ENCODE peak calls at places on chromosomes 1 and 21, in four cellular contexts. B, V, D and K are unnamed samples.

GRCh38 chr1:156705918-156706646 is 699 bp upstream of the CRABP2 start:
- DNase-seq in B (peak), D (no peak), V (peak), K (peak)

GRCh38 chr1:198155253-198155652 is 1.5 kb upstream of the NEK7 start:
- DNase-seq in V (no peak), B (no peak), D (peak), K (no peak)

GRCh38 chr1:48908606-48909005 is 131.9 kb upstream of the BEND5 start:
- DNase-seq in D (no peak), B (no peak), V (no peak), K (no peak)

GRCh38 chr1:111725192-111725591 is 14.0 kb downstream of the INKA2 start:
- DNase-seq in V (no peak), B (no peak), D (no peak), K (no peak)

GRCh38 chr1:159015440-159015909 is 5.8 kb downstream of the IFI16 start:
- DNase-seq in V (no peak), D (peak), B (peak), K (no peak)

GRCh38 chr1:30008998-30009657 is 714.3 kb downstream of the MATN1 start:
- DNase-seq in V (no peak), D (no peak), B (no peak), K (no peak)

GRCh38 chr1:168319691-168320090 is 39.0 kb downstream of the TBX19 start:
- DNase-seq in D (no peak), B (no peak), V (peak), K (no peak)

GRCh38 chr1:84853743-84854721 is 39.0 kb downstream of the LPAR3 start:
- DNase-seq in D (peak), V (no peak), B (peak), K (no peak)

GRCh38 chr1:226846801-226847200 is 23.6 kb upstream of the PSEN2 start:
- DNase-seq in B (no peak), V (no peak), D (no peak), K (no peak)

GRCh38 chr1:1599919-1600860 is at the start of gene FNDC10:
- DNase-seq in V (peak), D (no peak), B (no peak), K (peak)

GRCh38 chr21:44377922-44378645 is 24.7 kb downstream of the TRPM2 start:
- DNase-seq in D (no peak), V (no peak), B (no peak), K (no peak)

GRCh38 chr1:198556969-198557368 is 16.5 kb upstream of the ATP6V1G3 start:
- DNase-seq in B (peak), D (no peak), V (no peak), K (no peak)

GRCh38 chr1:212037900-212038299 is 2.4 kb downstream of the DTL start:
- DNase-seq in V (no peak), D (no peak), B (no peak), K (no peak)